ENCODE peak calls at places on chromosomes 12 and 14, in five cellular contexts. D, B, E, X and A are unnamed samples.
A peak's percentile ranks its signal among the peaks of the same experiment; 100 is the strongest.

GRCh38 chr12:13428538-13429265 is 232.2 kb downstream of the EMP1 start:
- DNase-seq in B (no peak), X (no peak), D (peak; percentile 46), E (no peak), A (no peak)

GRCh38 chr12:76866146-76866545 is 12.7 kb downstream of the CSRP2 start:
- DNase-seq in D (peak; percentile 19), B (no peak), X (no peak), E (no peak), A (no peak)

GRCh38 chr12:44217146-44217883 is 381.4 kb downstream of the TMEM117 start:
- DNase-seq in D (no peak), X (no peak), B (no peak), E (no peak), A (no peak)

GRCh38 chr12:8034802-8035201 is 2.3 kb downstream of the FOXJ2 start:
- DNase-seq in B (no peak), D (peak; percentile 33), X (no peak), E (no peak), A (no peak)

GRCh38 chr14:64760146-64760755 is 56.0 kb downstream of the PLEKHG3 start:
- DNase-seq in B (peak; percentile 68), X (peak; percentile 56), E (peak; percentile 60), D (peak; percentile 52), A (peak; percentile 71)

GRCh38 chr14:68694516-68695235 is 98.2 kb downstream of the ZFP36L1 start:
- DNase-seq in X (peak; percentile 89), E (no peak), D (peak; percentile 63), B (no peak), A (no peak)

GRCh38 chr12:8493084-8493483 is 20.2 kb upstream of the CLEC4D start:
- DNase-seq in E (no peak), B (no peak), X (no peak), D (no peak), A (no peak)

GRCh38 chr14:100391777-100392176 is 68.6 kb downstream of the SLC25A47 start:
- DNase-seq in D (peak; percentile 64), B (no peak), E (no peak), X (no peak), A (no peak)

DNA sequence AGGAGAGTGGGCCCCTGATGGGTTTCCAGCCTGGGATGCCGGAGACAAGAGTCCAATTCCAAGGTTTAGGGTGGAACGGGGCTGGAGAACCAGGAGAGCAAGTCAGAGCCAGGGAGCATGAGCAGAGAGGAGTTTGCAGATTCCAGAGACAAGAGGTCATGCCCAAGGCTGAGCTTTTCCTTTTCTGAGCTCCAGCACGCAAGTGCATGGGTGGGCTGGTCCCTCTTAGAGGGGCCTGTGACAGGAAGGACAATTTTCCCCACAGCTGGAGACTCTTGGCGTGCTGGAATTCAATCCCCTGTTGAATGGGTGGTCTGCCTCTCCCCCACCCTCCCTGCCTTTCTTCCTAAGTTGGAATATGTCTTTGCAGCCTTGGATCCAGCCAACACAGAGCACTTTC is 431.9 kb downstream of the BCL11B start:
- DNase-seq in E (no peak), D (no peak), B (no peak), X (no peak), A (no peak)
- H3K9me3 ChIP-seq in E (peaks cover 3% of the 10 kb centered on the region), D (no peaks in the 10 kb centered on the region), B (no peaks in the 10 kb centered on the region), X (no peaks in the 10 kb centered on the region), A (no peaks in the 10 kb centered on the region)

GRCh38 chr12:25934461-25934860 is 24.0 kb upstream of the RASSF8 start:
- DNase-seq in B (no peak), X (no peak), E (no peak), D (no peak), A (no peak)
- H3K9me3 ChIP-seq in B (no peaks in the 10 kb centered on the region), X (no peaks in the 10 kb centered on the region), E (no peaks in the 10 kb centered on the region), D (no peaks in the 10 kb centered on the region), A (no peaks in the 10 kb centered on the region)

GRCh38 chr12:31846405-31846804 is 112.8 kb upstream of the RESF1 start:
- DNase-seq in D (no peak), X (no peak), B (no peak), E (no peak), A (no peak)

GRCh38 chr12:31845613-31846321 is 113.4 kb upstream of the RESF1 start:
- DNase-seq in D (no peak), E (no peak), B (no peak), X (peak; percentile 37), A (no peak)

GRCh38 chr12:31849090-31849687 is 110.0 kb upstream of the RESF1 start:
- DNase-seq in B (no peak), E (no peak), X (peak; percentile 30), D (no peak), A (no peak)

GRCh38 chr12:31837913-31838312 is 109.1 kb upstream of the AMN1 start:
- DNase-seq in B (no peak), D (no peak), X (no peak), E (no peak), A (no peak)

DNA sequence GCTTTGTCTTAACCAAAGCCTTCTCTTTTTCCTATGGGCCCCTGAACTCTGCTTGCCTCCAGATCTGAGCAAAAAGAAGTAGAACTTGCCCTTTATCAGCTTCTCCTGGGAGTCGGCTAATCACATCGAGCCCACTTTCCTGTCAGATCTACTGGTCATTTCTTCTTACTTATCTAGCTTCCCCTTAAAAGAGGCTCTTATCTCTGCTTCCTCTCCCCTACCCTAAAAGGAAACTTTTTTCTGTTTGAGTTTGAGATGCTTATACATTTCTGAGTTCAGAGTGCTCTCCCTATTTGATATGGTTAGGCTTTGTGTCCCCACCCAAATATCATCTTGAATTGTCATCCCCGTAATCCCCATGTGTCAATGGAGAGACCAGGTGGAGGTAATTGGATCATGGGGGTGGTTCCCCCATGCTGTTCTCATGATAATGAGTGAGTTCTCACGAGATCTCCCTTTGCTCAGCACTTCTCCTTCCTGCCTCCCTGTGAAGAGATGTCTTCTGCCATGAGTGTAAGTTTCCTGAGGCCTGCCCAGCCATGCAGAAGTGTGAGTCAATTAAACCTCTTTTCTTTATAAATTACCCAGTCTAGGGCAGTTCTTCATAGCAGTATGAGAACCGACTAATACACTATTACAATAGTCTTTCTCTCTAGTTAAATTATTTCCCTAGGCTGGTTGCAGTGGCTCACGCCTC is 114.7 kb upstream of the AMN1 start:
- DNase-seq in E (no peak), D (no peak), X (no peak), B (no peak), A (no peak)
- H3K9me3 ChIP-seq in E (peaks cover 2% of the 10 kb centered on the region), D (no peaks in the 10 kb centered on the region), X (no peaks in the 10 kb centered on the region), B (no peaks in the 10 kb centered on the region), A (no peaks in the 10 kb centered on the region)

GRCh38 chr12:34300376-34301250 is 278.3 kb downstream of the ALG10 start:
- DNase-seq in E (no peak), X (no peak), D (no peak), B (no peak), A (no peak)

GRCh38 chr12:34298176-34298970 is 276.1 kb downstream of the ALG10 start:
- DNase-seq in B (no peak), D (no peak), X (no peak), E (no peak), A (no peak)

GRCh38 chr12:34297790-34298164 is 275.5 kb downstream of the ALG10 start:
- DNase-seq in B (no peak), E (no peak), D (no peak), X (no peak), A (no peak)

GRCh38 chr12:34299802-34300193 is 277.5 kb downstream of the ALG10 start:
- DNase-seq in D (no peak), E (no peak), X (no peak), B (no peak), A (no peak)

GRCh38 chr12:34298971-34299801 is 276.9 kb downstream of the ALG10 start:
- DNase-seq in X (no peak), E (no peak), B (no peak), D (no peak), A (no peak)
- H3K9me3 ChIP-seq in X (no peaks in the 10 kb centered on the region), E (peaks cover 57% of the 10 kb centered on the region), B (no peaks in the 10 kb centered on the region), D (no peaks in the 10 kb centered on the region), A (no peaks in the 10 kb centered on the region)